ENCODE peak calls at places on chromosomes 11 and 22, in four cellular contexts. One of them, this sample, is unnamed.

GRCh38 chr11:115924744-115925567 is 420.7 kb upstream of the CADM1 start:
- DNase-seq in Caco-2: no peak
- DNase-seq in heart left ventricle: no peak
- DNase-seq in Peyer's patch: no peak
- DNase-seq in this sample: no peak

GRCh38 chr11:34624069-34624468 is 3.2 kb downstream of the EHF start:
- DNase-seq in heart left ventricle: no peak
- DNase-seq in Peyer's patch: peak
- DNase-seq in Caco-2: no peak
- DNase-seq in this sample: no peak

GRCh38 chr11:45041556-45041955 is 90.9 kb upstream of the TP53I11 start:
- DNase-seq in Caco-2: no peak
- DNase-seq in heart left ventricle: no peak
- DNase-seq in Peyer's patch: no peak
- DNase-seq in this sample: no peak

GRCh38 chr22:50087646-50088045 is 2.2 kb upstream of the MOV10L1 start:
- DNase-seq in heart left ventricle: no peak
- DNase-seq in Peyer's patch: no peak
- DNase-seq in Caco-2: no peak
- DNase-seq in this sample: no peak

GRCh38 chr22:47449508-47450270 is 687.2 kb downstream of the TBC1D22A start:
- DNase-seq in Peyer's patch: no peak
- DNase-seq in heart left ventricle: no peak
- DNase-seq in Caco-2: no peak
- DNase-seq in this sample: no peak

GRCh38 chr11:74766905-74767304 is 18.3 kb downstream of the RNF169 start:
- DNase-seq in Caco-2: no peak
- DNase-seq in Peyer's patch: no peak
- DNase-seq in heart left ventricle: no peak
- DNase-seq in this sample: no peak

GRCh38 chr22:50622723-50623327 is 5.1 kb downstream of the ARSA start:
- DNase-seq in Peyer's patch: no peak
- DNase-seq in heart left ventricle: no peak
- DNase-seq in Caco-2: peak
- DNase-seq in this sample: no peak

GRCh38 chr11:19579957-19580356 is 132.7 kb upstream of the NAV2 start:
- DNase-seq in Caco-2: no peak
- DNase-seq in heart left ventricle: no peak
- DNase-seq in Peyer's patch: no peak
- DNase-seq in this sample: no peak

GRCh38 chr22:38618682-38619081 is 37.5 kb downstream of the FAM227A start:
- DNase-seq in Peyer's patch: no peak
- DNase-seq in Caco-2: no peak
- DNase-seq in heart left ventricle: no peak
- DNase-seq in this sample: no peak

GRCh38 chr11:88414981-88415391 is 77.5 kb upstream of the CTSC start:
- DNase-seq in Peyer's patch: no peak
- DNase-seq in heart left ventricle: no peak
- DNase-seq in Caco-2: no peak
- DNase-seq in this sample: no peak

GRCh38 chr11:28106351-28107043 is 1.5 kb downstream of the KIF18A start:
- DNase-seq in heart left ventricle: no peak
- DNase-seq in Caco-2: no peak
- DNase-seq in Peyer's patch: no peak
- DNase-seq in this sample: no peak
- H3K4me3 ChIP-seq in heart left ventricle: no peak
- H3K4me3 ChIP-seq in Caco-2: peak
- H3K4me3 ChIP-seq in Peyer's patch: no peak
- H3K4me3 ChIP-seq in this sample: peak

DNA sequence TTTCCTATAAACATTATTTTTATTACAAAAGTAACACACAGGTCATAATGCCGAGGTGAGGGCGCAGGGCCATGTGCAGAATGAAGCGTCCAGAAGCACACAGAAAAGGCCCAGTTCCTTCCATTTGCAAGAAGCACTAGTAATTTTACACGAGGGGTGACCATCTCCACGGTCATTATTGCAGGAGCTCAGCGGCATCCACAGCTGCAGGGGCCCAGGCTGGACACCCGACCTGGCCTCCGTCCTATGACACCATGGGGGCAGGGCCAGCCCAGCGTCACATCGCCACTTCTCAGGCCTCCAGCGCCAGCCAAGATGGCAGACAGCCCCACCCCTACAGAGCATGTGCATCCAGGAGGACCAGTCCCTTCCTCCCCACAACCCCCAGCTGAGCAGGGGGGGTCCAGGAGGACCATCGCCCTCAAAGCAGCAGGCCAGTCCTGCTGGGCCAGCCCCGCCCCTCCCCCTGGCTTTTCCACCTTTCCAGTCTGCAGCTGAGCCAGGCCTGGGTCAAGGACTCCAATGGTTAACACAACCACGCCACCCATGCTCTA is 3.5 kb downstream of the IGF2 start:
- DNase-seq in Caco-2: peak
- DNase-seq in Peyer's patch: no peak
- DNase-seq in heart left ventricle: no peak
- DNase-seq in this sample: no peak
- H3K4me3 ChIP-seq in Caco-2: peak
- H3K4me3 ChIP-seq in Peyer's patch: no peak
- H3K4me3 ChIP-seq in heart left ventricle: peak
- H3K4me3 ChIP-seq in this sample: no peak

DNA sequence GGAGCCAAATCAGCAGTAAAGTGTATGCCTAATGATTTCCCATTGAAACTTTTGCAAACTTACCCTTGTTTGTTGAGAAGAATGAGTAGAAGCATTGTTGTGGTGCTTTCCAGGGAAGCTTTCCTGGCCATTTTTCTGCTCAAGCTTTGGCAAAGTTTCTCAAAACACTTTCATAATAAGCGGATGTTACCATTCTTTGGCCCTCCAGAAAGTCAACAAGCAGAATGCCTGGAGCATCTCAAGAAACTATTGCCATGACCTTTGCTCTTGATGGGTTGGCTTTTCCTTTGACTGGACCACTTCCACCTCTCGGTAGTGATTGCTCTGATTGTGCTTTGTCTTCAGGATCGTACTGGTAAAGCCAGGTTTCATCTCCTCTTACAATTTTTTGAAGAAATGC is 10.7 kb downstream of the PIWIL4 start:
- DNase-seq in heart left ventricle: no peak
- DNase-seq in Caco-2: no peak
- DNase-seq in Peyer's patch: no peak
- DNase-seq in this sample: no peak
- H3K4me3 ChIP-seq in heart left ventricle: no peak
- H3K4me3 ChIP-seq in Caco-2: no peak
- H3K4me3 ChIP-seq in Peyer's patch: no peak
- H3K4me3 ChIP-seq in this sample: no peak

GRCh38 chr11:35804446-35805040 is 139.3 kb upstream of the LDLRAD3 start:
- DNase-seq in Peyer's patch: no peak
- DNase-seq in heart left ventricle: no peak
- DNase-seq in Caco-2: no peak
- DNase-seq in this sample: no peak

GRCh38 chr11:35802221-35802620 is 139.6 kb downstream of the TRIM44 start:
- DNase-seq in Peyer's patch: no peak
- DNase-seq in heart left ventricle: no peak
- DNase-seq in Caco-2: no peak
- DNase-seq in this sample: no peak

GRCh38 chr11:35802672-35803071 is 140.1 kb downstream of the TRIM44 start:
- DNase-seq in Caco-2: no peak
- DNase-seq in heart left ventricle: no peak
- DNase-seq in Peyer's patch: no peak
- DNase-seq in this sample: no peak

GRCh38 chr11:35800970-35801953 is 138.7 kb downstream of the TRIM44 start:
- DNase-seq in heart left ventricle: no peak
- DNase-seq in Caco-2: no peak
- DNase-seq in Peyer's patch: no peak
- DNase-seq in this sample: no peak

DNA sequence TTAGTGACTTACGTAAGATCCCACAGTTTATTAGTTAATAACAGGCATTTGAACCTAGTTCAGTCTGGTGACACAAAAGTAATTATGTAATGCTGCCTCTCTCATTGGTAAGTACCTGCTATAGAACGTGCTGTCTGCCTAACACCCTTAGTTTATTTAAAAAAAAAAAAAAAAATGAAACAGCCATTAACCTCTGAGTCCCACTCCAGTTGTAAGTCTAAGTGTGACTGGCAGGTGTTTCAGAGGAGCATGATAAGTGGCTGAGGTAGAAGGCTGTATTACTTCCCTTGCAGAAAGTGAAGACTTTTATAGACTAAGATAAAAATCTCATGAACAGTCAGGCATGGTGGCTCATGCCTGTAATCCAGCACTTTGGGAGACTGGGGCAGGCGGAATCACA is 140.5 kb downstream of the TRIM44 start:
- DNase-seq in Peyer's patch: no peak
- DNase-seq in Caco-2: no peak
- DNase-seq in heart left ventricle: no peak
- DNase-seq in this sample: no peak
- H3K4me3 ChIP-seq in Peyer's patch: no peak
- H3K4me3 ChIP-seq in Caco-2: no peak
- H3K4me3 ChIP-seq in heart left ventricle: no peak
- H3K4me3 ChIP-seq in this sample: no peak

GRCh38 chr22:37202001-37202555 is 10.2 kb downstream of the SSTR3 start:
- DNase-seq in Caco-2: no peak
- DNase-seq in heart left ventricle: no peak
- DNase-seq in Peyer's patch: no peak
- DNase-seq in this sample: no peak
- H3K4me3 ChIP-seq in Caco-2: no peak
- H3K4me3 ChIP-seq in heart left ventricle: no peak
- H3K4me3 ChIP-seq in Peyer's patch: no peak
- H3K4me3 ChIP-seq in this sample: no peak

This sample was measured in A549.